ENCODE peak calls at places on chromosomes 5 and 9, in six cellular contexts. W is left ventricle myocardium inferior, F is fibroblast of gingiva, N is dorsolateral prefrontal cortex, P is EH, M is natural killer cell. T is an unnamed sample.

GRCh38 chr9:127522727-127523126 is 71.4 kb downstream of the LRSAM1 start:
- DNase-seq in P (peak), M (no peak), W (no peak), F (no peak), N (no peak), T (no peak)

GRCh38 chr9:82332774-82333152 is 344.2 kb downstream of the SPATA31D1 start:
- DNase-seq in F (no peak), P (peak), N (no peak), M (no peak), W (no peak), T (no peak)

GRCh38 chr5:97499605-97500004 is 316.6 kb upstream of the RIOK2 start:
- DNase-seq in P (peak), W (no peak), F (peak), M (no peak), N (no peak), T (no peak)

GRCh38 chr5:139709587-139710369 is 61.6 kb downstream of the CXXC5 start:
- DNase-seq in P (no peak), F (no peak), W (peak), M (peak), N (no peak), T (no peak)

GRCh38 chr5:56814963-56815656 is at the start of gene MAP3K1:
- DNase-seq in N (peak), W (peak), F (peak), P (peak), M (peak), T (no peak)

GRCh38 chr5:38608877-38609276 is 52.4 kb upstream of the LIFR start:
- DNase-seq in P (no peak), F (no peak), N (no peak), M (no peak), W (no peak), T (no peak)

GRCh38 chr9:120032639-120033038 is 547.3 kb downstream of the CDK5RAP2 start:
- DNase-seq in W (no peak), M (no peak), P (no peak), N (no peak), F (no peak), T (no peak)

GRCh38 chr9:23702311-23702922 is 123.6 kb downstream of the ELAVL2 start:
- DNase-seq in W (no peak), M (no peak), N (no peak), P (no peak), F (no peak), T (no peak)

T was measured in nucleus accumbens.